ENCODE peak calls at places on chromosomes 4 and X, in nine cellular contexts. One of them, this sample, is unnamed.

GRCh38 chr4:136713140-136713539 is 819.2 kb downstream of the PCDH18 start:
- DNase-seq in tibial nerve: no peak
- DNase-seq in stimulated activated CD4-positive, alpha-beta T cell treated with anti-CD3 and anti-CD28 coated beads, TNF-alpha, amount 100 ng/mL, for 1 hour: no peak
- DNase-seq in T-helper 17 cell: no peak
- DNase-seq in NCI-H2081: no peak
- DNase-seq in globus pallidus: peak
- DNase-seq in T-helper 22 cell: no peak
- DNase-seq in fibroblast of mammary gland: peak
- DNase-seq in DMS153: no peak
- DNase-seq in this sample: no peak

GRCh38 chr4:76527666-76528065 is 92.6 kb downstream of the SHROOM3 start:
- DNase-seq in DMS153: no peak
- DNase-seq in T-helper 22 cell: no peak
- DNase-seq in fibroblast of mammary gland: no peak
- DNase-seq in NCI-H2081: no peak
- DNase-seq in stimulated activated CD4-positive, alpha-beta T cell treated with anti-CD3 and anti-CD28 coated beads, TNF-alpha, amount 100 ng/mL, for 1 hour: no peak
- DNase-seq in tibial nerve: no peak
- DNase-seq in T-helper 17 cell: no peak
- DNase-seq in globus pallidus: no peak
- DNase-seq in this sample: no peak

GRCh38 chrX:118839334-118839958 is 15.8 kb downstream of the ZCCHC12 start:
- DNase-seq in fibroblast of mammary gland: peak
- DNase-seq in globus pallidus: peak
- DNase-seq in T-helper 17 cell: peak
- DNase-seq in stimulated activated CD4-positive, alpha-beta T cell treated with anti-CD3 and anti-CD28 coated beads, TNF-alpha, amount 100 ng/mL, for 1 hour: peak
- DNase-seq in T-helper 22 cell: peak
- DNase-seq in NCI-H2081: peak
- DNase-seq in DMS153: no peak
- DNase-seq in tibial nerve: peak
- DNase-seq in this sample: peak

GRCh38 chr4:107036602-107037151 is 564 bp upstream of the DKK2 start:
- DNase-seq in T-helper 22 cell: no peak
- DNase-seq in globus pallidus: no peak
- DNase-seq in stimulated activated CD4-positive, alpha-beta T cell treated with anti-CD3 and anti-CD28 coated beads, TNF-alpha, amount 100 ng/mL, for 1 hour: no peak
- DNase-seq in NCI-H2081: no peak
- DNase-seq in tibial nerve: no peak
- DNase-seq in T-helper 17 cell: no peak
- DNase-seq in DMS153: no peak
- DNase-seq in fibroblast of mammary gland: no peak
- DNase-seq in this sample: no peak

GRCh38 chr4:182827981-182828677 is 89.1 kb downstream of the DCTD start:
- DNase-seq in fibroblast of mammary gland: no peak
- DNase-seq in NCI-H2081: no peak
- DNase-seq in T-helper 17 cell: no peak
- DNase-seq in tibial nerve: no peak
- DNase-seq in globus pallidus: no peak
- DNase-seq in DMS153: no peak
- DNase-seq in stimulated activated CD4-positive, alpha-beta T cell treated with anti-CD3 and anti-CD28 coated beads, TNF-alpha, amount 100 ng/mL, for 1 hour: no peak
- DNase-seq in T-helper 22 cell: no peak
- DNase-seq in this sample: no peak

GRCh38 chr4:100362363-100362762 is 155.5 kb downstream of the EMCN start:
- DNase-seq in globus pallidus: no peak
- DNase-seq in DMS153: no peak
- DNase-seq in fibroblast of mammary gland: peak
- DNase-seq in T-helper 22 cell: no peak
- DNase-seq in NCI-H2081: no peak
- DNase-seq in T-helper 17 cell: no peak
- DNase-seq in stimulated activated CD4-positive, alpha-beta T cell treated with anti-CD3 and anti-CD28 coated beads, TNF-alpha, amount 100 ng/mL, for 1 hour: no peak
- DNase-seq in tibial nerve: no peak
- DNase-seq in this sample: no peak

GRCh38 chr4:92305878-92306520 is 2.2 kb downstream of the GRID2 start:
- DNase-seq in NCI-H2081: no peak
- DNase-seq in DMS153: no peak
- DNase-seq in T-helper 17 cell: no peak
- DNase-seq in tibial nerve: no peak
- DNase-seq in globus pallidus: peak
- DNase-seq in T-helper 22 cell: no peak
- DNase-seq in stimulated activated CD4-positive, alpha-beta T cell treated with anti-CD3 and anti-CD28 coated beads, TNF-alpha, amount 100 ng/mL, for 1 hour: no peak
- DNase-seq in fibroblast of mammary gland: no peak
- DNase-seq in this sample: peak

GRCh38 chr4:99574530-99575314 is at the start of gene MTTP:
- DNase-seq in fibroblast of mammary gland: no peak
- DNase-seq in tibial nerve: no peak
- DNase-seq in DMS153: no peak
- DNase-seq in T-helper 17 cell: no peak
- DNase-seq in stimulated activated CD4-positive, alpha-beta T cell treated with anti-CD3 and anti-CD28 coated beads, TNF-alpha, amount 100 ng/mL, for 1 hour: no peak
- DNase-seq in NCI-H2081: no peak
- DNase-seq in T-helper 22 cell: no peak
- DNase-seq in globus pallidus: no peak
- DNase-seq in this sample: no peak

GRCh38 chr4:78551420-78552351 is at the start of gene ANXA3:
- DNase-seq in stimulated activated CD4-positive, alpha-beta T cell treated with anti-CD3 and anti-CD28 coated beads, TNF-alpha, amount 100 ng/mL, for 1 hour: peak
- DNase-seq in T-helper 22 cell: no peak
- DNase-seq in globus pallidus: no peak
- DNase-seq in fibroblast of mammary gland: no peak
- DNase-seq in tibial nerve: no peak
- DNase-seq in DMS153: peak
- DNase-seq in NCI-H2081: no peak
- DNase-seq in T-helper 17 cell: no peak
- DNase-seq in this sample: peak